ENCODE peak calls at places on chromosomes 11 and 22, in five cellular contexts. D is cardiac fibroblast, G is A549, O is gastrocnemius medialis, K is suprapubic skin. X is an unnamed sample.

GRCh38 chr11:111155021-111155420 is 90.5 kb upstream of the POU2AF2 start:
- DNase-seq in O (no peak), D (peak; percentile 10), G (no peak), K (no peak), X (peak; percentile 10)

GRCh38 chr11:61698173-61698965 is 18.2 kb downstream of the DAGLA start:
- DNase-seq in O (peak; percentile 68), K (no peak), D (no peak), G (no peak), X (no peak)

GRCh38 chr11:74546752-74547151 is 45.6 kb upstream of the POLD3 start:
- DNase-seq in O (no peak), K (no peak), G (no peak), D (no peak), X (no peak)

GRCh38 chr11:129721685-129722084 is 94.0 kb upstream of the TMEM45B start:
- DNase-seq in G (no peak), D (no peak), K (peak; percentile 26), O (no peak), X (no peak)

GRCh38 chr11:62324738-62325556 is 12.3 kb upstream of the ASRGL1 start:
- DNase-seq in K (no peak), G (peak; percentile 52), O (no peak), D (peak; percentile 19), X (peak; percentile 9)

GRCh38 chr11:103465555-103466140 is 356.4 kb downstream of the DYNC2H1 start:
- DNase-seq in O (no peak), K (no peak), G (no peak), D (no peak), X (peak; percentile 61)

GRCh38 chr11:15699978-15700377 is 585.3 kb downstream of the INSC start:
- DNase-seq in O (no peak), K (no peak), G (no peak), D (no peak), X (no peak)

GRCh38 chr22:40451230-40451629 is 80.8 kb downstream of the SGSM3 start:
- DNase-seq in D (no peak), O (no peak), K (no peak), G (no peak), X (peak; percentile 66)

GRCh38 chr11:85930879-85931366 is 75.7 kb downstream of the CCDC83 start:
- DNase-seq in D (no peak), O (no peak), G (no peak), K (no peak), X (no peak)

GRCh38 chr11:111406589-111406988 is 27.5 kb upstream of the POU2AF1 start:
- DNase-seq in G (no peak), K (no peak), D (no peak), O (no peak), X (no peak)

GRCh38 chr11:33775832-33776231 is 1.5 kb upstream of the FBXO3 start:
- DNase-seq in D (no peak), G (no peak), K (no peak), O (no peak), X (peak; percentile 9)

GRCh38 chr11:1946812-1947480 is at the start of gene MRPL23:
- DNase-seq in O (no peak), K (no peak), D (no peak), G (no peak), X (no peak)

GRCh38 chr22:21593406-21594232 is 26.1 kb downstream of the UBE2L3 start:
- DNase-seq in G (peak; percentile 31), O (no peak), D (no peak), K (no peak), X (no peak)

GRCh38 chr11:68947151-68947550 is 33.6 kb downstream of the MRGPRD start:
- DNase-seq in G (no peak), K (no peak), D (no peak), O (no peak), X (no peak)

GRCh38 chr11:95432714-95433503 is 201.9 kb upstream of the SESN3 start:
- DNase-seq in G (no peak), O (no peak), K (no peak), D (no peak), X (no peak)

GRCh38 chr22:19336133-19337075 is 44.9 kb upstream of the CLTCL1 start:
- DNase-seq in D (no peak), K (no peak), G (no peak), O (no peak), X (no peak)

GRCh38 chr11:112292785-112293407 is 32.2 kb upstream of the PLET1 start:
- DNase-seq in D (peak; percentile 90), K (no peak), G (peak; percentile 16), O (peak; percentile 69), X (peak; percentile 97)

GRCh38 chr11:116828632-116829524 is 829 bp upstream of the APOC3 start:
- DNase-seq in O (no peak), G (no peak), K (no peak), D (no peak), X (no peak)

GRCh38 chr11:6862961-6863360 is at the start of gene OR10A2:
- DNase-seq in K (no peak), O (no peak), D (no peak), G (no peak), X (peak; percentile 50)

GRCh38 chr11:101863361-101863760 is 51.4 kb upstream of the CEP126 start:
- DNase-seq in G (no peak), K (no peak), D (peak; percentile 42), O (no peak), X (peak; percentile 65)

GRCh38 chr11:125994509-125994908 is 48.7 kb downstream of the VSIG10L2 start:
- DNase-seq in G (no peak), D (no peak), O (no peak), K (no peak), X (no peak)

GRCh38 chr11:104487035-104487775 is 323.3 kb upstream of the PDGFD start:
- DNase-seq in O (no peak), G (no peak), D (peak; percentile 47), K (no peak), X (peak; percentile 49)

GRCh38 chr11:8934735-8935478 is 2.2 kb upstream of the C11orf16 start:
- DNase-seq in D (peak; percentile 66), O (no peak), G (peak; percentile 48), K (no peak), X (peak; percentile 86)

GRCh38 chr22:49372530-49373288 is 455.0 kb downstream of the BRD1 start:
- DNase-seq in D (no peak), O (no peak), G (peak; percentile 44), K (peak; percentile 58), X (no peak)

GRCh38 chr11:7977251-7977917 is 9.8 kb upstream of the EIF3F start:
- DNase-seq in G (peak; percentile 24), K (no peak), D (peak; percentile 64), O (no peak), X (peak; percentile 92)

GRCh38 chr22:27105142-27106025 is 448.0 kb downstream of the MIAT start:
- DNase-seq in O (peak; percentile 79), G (no peak), D (peak; percentile 91), K (no peak), X (peak; percentile 96)

GRCh38 chr11:67633758-67634365 is 4.1 kb upstream of the NUDT8 start:
- DNase-seq in G (no peak), K (peak; percentile 80), O (no peak), D (no peak), X (no peak)

GRCh38 chr11:47861762-47862161 is 13.6 kb upstream of the NUP160 start:
- DNase-seq in G (peak; percentile 72), D (peak; percentile 74), K (no peak), O (no peak), X (peak; percentile 84)

GRCh38 chr11:99934008-99934407 is 753.1 kb upstream of the ARHGAP42 start:
- DNase-seq in D (no peak), G (no peak), O (no peak), K (no peak), X (no peak)

GRCh38 chr22:32650553-32651345 is 150.8 kb upstream of the TIMP3 start:
- DNase-seq in O (no peak), D (no peak), K (no peak), G (no peak), X (peak; percentile 47)

DNA sequence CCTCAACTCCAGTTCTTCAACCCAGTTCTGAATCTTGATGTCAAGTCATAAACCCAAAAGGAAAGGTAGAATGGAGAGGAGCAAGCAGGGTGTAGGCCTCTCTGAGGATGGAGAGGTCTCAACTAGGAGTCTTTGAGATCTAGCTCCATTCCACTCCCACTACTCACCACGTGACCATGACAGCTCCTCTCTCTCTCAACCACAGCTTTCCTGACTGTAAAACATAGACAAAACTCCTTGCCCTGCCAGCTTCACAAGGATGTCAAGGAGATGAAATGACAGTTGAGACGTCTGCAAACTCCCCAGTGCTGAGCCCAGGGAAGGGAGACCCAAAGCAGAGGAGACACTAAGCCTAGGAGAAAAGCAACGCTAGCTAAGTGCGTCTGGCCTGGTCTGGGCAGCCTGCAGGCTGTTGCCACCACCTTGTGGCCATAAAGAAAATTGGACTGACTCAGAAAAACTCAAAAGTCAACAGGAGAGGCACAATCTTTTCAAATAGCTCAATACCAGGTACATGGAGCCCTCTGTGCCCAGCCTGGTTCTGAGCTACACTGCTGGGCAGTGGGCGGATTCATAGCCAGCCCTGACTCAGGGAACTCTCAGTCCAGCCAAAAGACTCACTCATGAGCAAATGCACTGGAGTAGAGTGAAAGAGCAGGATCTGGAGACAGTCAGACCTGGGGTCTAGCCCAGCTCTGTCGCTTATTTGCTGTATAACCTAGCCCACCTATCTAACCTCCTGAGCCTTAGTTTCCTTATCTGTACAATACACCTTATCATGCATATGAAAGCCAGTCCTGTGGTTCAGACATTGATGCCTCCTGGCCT is 3.4 kb downstream of the CLPB start:
- DNase-seq in K (peak; percentile 57), G (peak; percentile 64), O (no peak), D (peak; percentile 74), X (peak; percentile 71)
- TF ChIP-seq CTCF in K (peak; percentile 67), G (peak; percentile 78), O (peak; percentile 72), D (peak; percentile 85), X (peak; percentile 87)

DNA sequence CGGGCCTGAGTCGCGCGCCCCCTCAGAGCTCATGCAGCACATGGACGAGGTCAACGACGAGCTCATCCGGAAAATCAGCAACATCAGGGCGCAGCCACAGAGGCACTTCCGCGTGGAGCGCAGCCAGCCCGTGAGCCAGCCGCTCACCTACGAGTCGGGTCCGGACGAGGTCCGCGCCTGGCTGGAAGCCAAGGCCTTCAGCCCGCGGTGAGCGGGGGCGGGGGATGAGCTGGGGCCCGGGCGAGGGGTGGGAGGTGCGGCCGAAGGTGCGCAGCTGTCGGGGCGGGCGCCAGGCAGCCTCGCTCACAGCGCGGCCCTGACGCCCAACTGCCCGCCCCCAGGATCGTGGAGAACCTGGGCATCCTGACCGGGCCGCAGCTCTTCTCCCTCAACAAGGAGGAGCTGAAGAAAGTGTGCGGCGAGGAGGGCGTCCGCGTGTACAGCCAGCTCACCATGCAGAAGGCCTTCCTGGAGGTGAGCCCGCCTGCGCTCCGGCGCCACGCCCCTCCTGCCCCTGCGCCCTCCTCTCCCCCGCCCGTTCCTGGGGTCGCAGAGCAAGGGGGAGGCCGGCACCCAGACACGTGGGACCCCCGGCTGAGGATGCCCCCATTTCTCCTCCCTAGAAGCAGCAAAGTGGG is 20.4 kb downstream of the EPS8L2 start:
- DNase-seq in G (no peak), D (no peak), O (no peak), K (no peak), X (peak; percentile 49)
- H3K4me3 ChIP-seq in G (no peak overlapping the region), D (no peak overlapping the region), O (peak overlapping the region; percentile 11), K (peak overlapping the region; percentile 22), X (no peak overlapping the region)

DNA sequence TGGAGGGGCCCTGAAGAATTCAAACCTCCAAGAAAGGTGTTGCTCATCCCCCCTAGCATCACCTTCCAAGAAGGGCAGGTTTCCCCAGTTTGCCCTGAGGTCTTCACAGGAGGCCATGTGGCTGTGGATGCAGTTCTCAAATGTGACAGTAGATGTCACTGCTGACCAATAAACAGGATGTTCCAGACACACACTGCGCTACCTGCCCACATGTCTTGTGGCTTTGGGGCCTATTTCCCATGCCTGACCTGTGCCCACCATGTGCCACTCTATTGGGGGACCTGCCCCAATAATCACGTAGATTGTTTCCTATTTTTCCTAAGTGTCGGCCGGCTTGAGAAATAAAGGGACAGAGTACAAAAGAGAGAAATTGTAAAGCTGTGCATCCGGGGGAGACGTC is 4.5 kb downstream of the GSTT2 start:
- DNase-seq in D (peak; percentile 26), K (no peak), O (no peak), G (peak; percentile 58), X (peak; percentile 53)
- TF ChIP-seq CTCF in D (no peak), K (peak; percentile 50), O (peak; percentile 42), G (peak; percentile 59), X (peak; percentile 76)

GRCh38 chr11:27720277-27720830 is 20.1 kb upstream of the BDNF start:
- DNase-seq in G (peak; percentile 66), O (no peak), D (peak; percentile 60), K (no peak), X (peak; percentile 69)
- H3K4me3 ChIP-seq in G (peak overlapping the region; percentile 88), O (no peak overlapping the region), D (no peak overlapping the region), K (no peak overlapping the region), X (no peak overlapping the region)

X was measured in fibroblast of the aortic adventitia.